ENCODE peak calls at places on chromosome 17, in eight cellular contexts. H, V, E, C, K, N, O and X are unnamed samples.

GRCh38 chr17:58741121-58741625 is 14.5 kb upstream of the PPM1E start:
- DNase-seq in V (no peak), C (peak; percentile 37), O (no peak), H (peak; percentile 81), K (no peak), N (no peak), E (no peak), X (peak; percentile 37)

GRCh38 chr17:75241996-75242460 is 19.4 kb downstream of the GGA3 start:
- DNase-seq in H (peak; percentile 52), O (no peak), V (no peak), C (no peak), E (no peak), K (no peak), N (no peak), X (no peak)

GRCh38 chr17:50837980-50838954 is 2.9 kb downstream of the WFIKKN2 start:
- DNase-seq in V (no peak), N (no peak), O (no peak), H (no peak), K (no peak), C (no peak), E (no peak), X (no peak)

GRCh38 chr17:79747508-79748295 is 17.0 kb downstream of the ENPP7 start:
- DNase-seq in N (no peak), H (no peak), O (no peak), E (no peak), V (no peak), K (no peak), C (no peak), X (peak; percentile 16)

GRCh38 chr17:67194134-67194533 is 50.9 kb downstream of the HELZ start:
- DNase-seq in V (no peak), O (no peak), E (no peak), K (no peak), H (peak; percentile 81), N (no peak), C (peak; percentile 41), X (peak; percentile 53)

GRCh38 chr17:64765191-64765889 is 103.2 kb upstream of the SMURF2 start:
- DNase-seq in K (peak; percentile 53), N (no peak), C (no peak), H (no peak), O (no peak), V (no peak), E (no peak), X (no peak)

GRCh38 chr17:21330436-21331160 is 45.6 kb upstream of the KCNJ12 start:
- DNase-seq in V (no peak), E (no peak), N (no peak), K (peak; percentile 52), O (peak; percentile 18), H (no peak), C (no peak), X (no peak)

GRCh38 chr17:69213059-69213813 is 15.4 kb downstream of the ABCA10 start:
- DNase-seq in E (no peak), K (no peak), N (no peak), H (no peak), V (no peak), C (no peak), O (no peak), X (no peak)

GRCh38 chr17:13508916-13509315 is 92.8 kb downstream of the HS3ST3A1 start:
- DNase-seq in C (peak; percentile 56), K (no peak), H (no peak), O (no peak), V (no peak), E (no peak), N (no peak), X (no peak)

GRCh38 chr17:64091116-64091515 is 38.8 kb downstream of the ERN1 start:
- DNase-seq in O (no peak), C (peak; percentile 28), H (peak; percentile 61), E (no peak), V (no peak), N (peak; percentile 65), K (no peak), X (no peak)

GRCh38 chr17:61532818-61533217 is 58.2 kb downstream of the NACA2 start:
- DNase-seq in V (no peak), E (no peak), K (no peak), O (no peak), N (no peak), H (no peak), C (no peak), X (no peak)

GRCh38 chr17:58703137-58703846 is 10.9 kb downstream of the RAD51C start:
- DNase-seq in K (no peak), H (peak; percentile 76), E (no peak), N (no peak), C (peak; percentile 78), V (no peak), O (no peak), X (peak; percentile 40)

GRCh38 chr17:62690168-62690897 is 62.9 kb downstream of the MRC2 start:
- DNase-seq in H (no peak), K (no peak), V (no peak), O (no peak), E (no peak), C (no peak), N (no peak), X (no peak)

GRCh38 chr17:42180922-42181850 is at the start of gene KCNH4:
- DNase-seq in V (peak; percentile 54), N (peak; percentile 86), C (peak; percentile 78), H (peak; percentile 70), K (peak; percentile 89), E (no peak), O (peak; percentile 87), X (peak; percentile 52)

GRCh38 chr17:81453712-81454111 is 58.5 kb downstream of the BAHCC1 start:
- DNase-seq in V (no peak), H (no peak), C (no peak), E (no peak), N (no peak), O (no peak), K (no peak), X (no peak)

GRCh38 chr17:65656390-65657250 is 95.2 kb upstream of the AXIN2 start:
- DNase-seq in N (no peak), V (no peak), C (peak; percentile 31), K (no peak), E (no peak), H (peak; percentile 26), O (no peak), X (peak; percentile 27)

GRCh38 chr17:34241062-34241461 is 14.0 kb upstream of the CCL2 start:
- DNase-seq in C (peak; percentile 63), H (peak; percentile 44), N (no peak), V (no peak), O (no peak), E (peak; percentile 44), K (peak; percentile 88), X (peak; percentile 43)

GRCh38 chr17:77421635-77421982 is 280.8 kb downstream of the SEC14L1 start:
- DNase-seq in E (no peak), K (no peak), V (no peak), O (no peak), C (no peak), H (no peak), N (no peak), X (no peak)

GRCh38 chr17:77420804-77421634 is 280.2 kb downstream of the SEC14L1 start:
- DNase-seq in O (no peak), H (peak; percentile 93), E (peak; percentile 77), V (peak; percentile 91), N (no peak), K (no peak), C (peak; percentile 83), X (peak; percentile 78)

GRCh38 chr17:77419095-77419494 is 278.3 kb downstream of the SEC14L1 start:
- DNase-seq in H (no peak), E (no peak), K (no peak), V (no peak), C (no peak), N (no peak), O (no peak), X (no peak)

GRCh38 chr17:77419547-77420475 is 279.0 kb downstream of the SEC14L1 start:
- DNase-seq in V (peak; percentile 49), O (no peak), K (no peak), H (peak; percentile 80), N (no peak), C (no peak), E (peak; percentile 48), X (no peak)

GRCh38 chr17:77420476-77420803 is 279.7 kb downstream of the SEC14L1 start:
- DNase-seq in V (no peak), K (no peak), E (no peak), N (no peak), H (no peak), C (no peak), O (no peak), X (no peak)
- H3K4me1 ChIP-seq in V (peaks cover 47% of the 10 kb centered on the region), K (no peaks in the 10 kb centered on the region), E (peaks cover 28% of the 10 kb centered on the region), N (no peaks in the 10 kb centered on the region), H (peaks cover 58% of the 10 kb centered on the region), C (peaks cover 38% of the 10 kb centered on the region), O (peaks cover 47% of the 10 kb centered on the region), X (peaks cover 51% of the 10 kb centered on the region)

GRCh38 chr17:82590881-82591539 is 57.2 kb downstream of the WDR45B start:
- DNase-seq in N (no peak), O (no peak), V (no peak), K (peak; percentile 74), E (no peak), H (no peak), C (no peak), X (no peak)
- H3K4me1 ChIP-seq in N (no peaks in the 10 kb centered on the region), O (peaks cover 19% of the 10 kb centered on the region), V (no peaks in the 10 kb centered on the region), K (no peaks in the 10 kb centered on the region), E (peaks cover 2% of the 10 kb centered on the region), H (peaks cover 8% of the 10 kb centered on the region), C (peaks cover 18% of the 10 kb centered on the region), X (peaks cover 28% of the 10 kb centered on the region)

DNA sequence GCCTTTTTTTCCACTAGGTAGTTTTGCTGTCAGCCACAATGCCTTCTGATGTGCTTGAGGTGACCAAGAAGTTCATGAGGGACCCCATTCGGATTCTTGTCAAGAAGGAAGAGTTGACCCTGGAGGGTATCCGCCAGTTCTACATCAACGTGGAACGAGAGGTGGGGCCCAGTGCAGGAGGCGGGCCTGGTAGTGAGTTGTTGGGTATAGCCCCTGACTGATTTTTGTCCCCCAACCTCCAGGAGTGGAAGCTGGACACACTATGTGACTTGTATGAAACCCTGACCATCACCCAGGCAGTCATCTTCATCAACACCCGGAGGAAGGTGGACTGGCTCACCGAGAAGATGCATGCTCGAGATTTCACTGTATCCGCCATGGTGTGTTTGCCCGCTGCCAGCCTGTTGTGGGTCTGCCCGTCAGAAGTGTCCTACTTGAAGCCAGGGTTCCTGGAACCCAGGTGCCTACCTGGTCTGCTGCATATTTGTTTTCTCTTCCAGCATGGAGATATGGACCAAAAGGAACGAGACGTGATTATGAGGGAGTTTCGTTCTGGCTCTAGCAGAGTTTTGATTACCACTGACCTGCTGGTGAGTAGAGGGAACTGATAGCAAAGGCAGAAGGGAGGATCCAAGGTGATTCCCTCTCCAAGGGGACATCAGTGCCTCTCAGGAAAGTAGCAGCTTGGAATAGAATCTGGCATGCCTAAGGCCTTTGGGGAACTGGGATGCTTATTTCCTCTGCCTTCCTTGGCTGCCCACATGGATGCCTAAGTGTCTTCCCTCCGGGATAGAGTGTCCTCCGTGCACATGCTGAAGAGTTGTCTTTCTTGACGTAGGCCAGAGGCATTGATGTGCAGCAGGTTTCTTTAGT is 1.9 kb upstream of the CD68 start:
- DNase-seq in E (no peak), H (no peak), V (no peak), N (no peak), K (no peak), C (no peak), O (no peak), X (no peak)
- H3K4me1 ChIP-seq in E (peaks cover 9% of the 10 kb centered on the region), H (peaks cover 23% of the 10 kb centered on the region), V (peaks cover 7% of the 10 kb centered on the region), N (peaks cover 63% of the 10 kb centered on the region), K (no peaks in the 10 kb centered on the region), C (peaks cover 1% of the 10 kb centered on the region), O (peaks cover 33% of the 10 kb centered on the region), X (peaks cover 69% of the 10 kb centered on the region)

DNA sequence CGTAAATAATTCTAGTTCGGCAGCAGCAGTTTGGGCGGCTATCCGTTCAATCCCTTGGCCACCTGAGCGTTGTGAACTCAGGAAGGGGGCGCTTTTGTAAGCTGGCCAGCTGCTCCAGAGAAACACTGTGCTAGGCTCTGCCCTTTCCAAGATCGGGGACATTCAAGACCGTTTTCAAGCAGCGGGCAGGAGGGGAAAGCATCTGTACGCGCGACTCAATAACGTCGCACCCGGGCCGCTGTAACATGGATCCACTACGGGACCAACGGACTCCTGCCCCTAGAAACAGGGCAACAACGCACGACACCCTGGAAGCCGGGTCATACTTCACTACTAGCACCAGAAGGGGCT is 463 bp downstream of the TOP2A start:
- DNase-seq in E (no peak), O (no peak), N (peak; percentile 31), K (no peak), C (no peak), V (no peak), H (peak; percentile 5), X (no peak)
- H3K4me1 ChIP-seq in E (peaks cover 6% of the 10 kb centered on the region), O (peaks cover 3% of the 10 kb centered on the region), N (peaks cover 12% of the 10 kb centered on the region), K (no peaks in the 10 kb centered on the region), C (no peaks in the 10 kb centered on the region), V (peaks cover 4% of the 10 kb centered on the region), H (no peaks in the 10 kb centered on the region), X (peaks cover 29% of the 10 kb centered on the region)